ENCODE peak calls at places on chromosomes 11 and 22, in eight cellular contexts. U, P, J, Y, I, G, H and D are unnamed samples. For H3K4me1, the result is how much of the 10 kb centered on the place peaks cover.

GRCh38 chr22:20918663-20919220 is 1.5 kb downstream of the CRKL start:
- DNase-seq in U (no peak), H (no peak), G (no peak), J (no peak), I (no peak), Y (no peak), P (no peak), D (no peak)

GRCh38 chr11:1085440-1086170 is 10.9 kb downstream of the MUC2 start:
- DNase-seq in G (peak), I (no peak), Y (peak), U (no peak), J (no peak), H (peak), P (no peak), D (no peak)

GRCh38 chr22:27730649-27731433 is 70.7 kb downstream of the MN1 start:
- DNase-seq in U (no peak), I (no peak), J (no peak), H (no peak), G (no peak), P (no peak), Y (no peak), D (no peak)

GRCh38 chr22:38080468-38080846 is 3.5 kb downstream of the SLC16A8 start:
- DNase-seq in J (no peak), Y (no peak), I (no peak), P (no peak), U (no peak), G (peak), H (no peak), D (no peak)

GRCh38 chr22:42766860-42767259 is 46.2 kb upstream of the A4GALT start:
- DNase-seq in I (no peak), U (no peak), P (no peak), G (no peak), Y (peak), H (no peak), J (no peak), D (no peak)

GRCh38 chr11:130830563-130830950 is 85.7 kb downstream of the SNX19 start:
- DNase-seq in I (no peak), H (no peak), U (no peak), P (no peak), J (no peak), Y (no peak), G (no peak), D (peak)

GRCh38 chr11:21343204-21343603 is 673.8 kb downstream of the NELL1 start:
- DNase-seq in U (no peak), I (no peak), Y (no peak), J (no peak), H (no peak), G (no peak), P (no peak), D (no peak)

GRCh38 chr22:45994516-45995404 is 17.8 kb upstream of the WNT7B start:
- DNase-seq in P (no peak), J (no peak), Y (peak), I (peak), H (peak), G (peak), U (peak), D (peak)

GRCh38 chr22:44975444-44976262 is 34.2 kb downstream of the PHF21B start:
- DNase-seq in U (peak), P (peak), H (peak), G (peak), J (no peak), Y (peak), I (peak), D (peak)

GRCh38 chr22:27896251-27896650 is 22.8 kb downstream of the PITPNB start:
- DNase-seq in Y (no peak), H (no peak), G (no peak), J (no peak), I (no peak), P (no peak), U (no peak), D (no peak)

GRCh38 chr11:67289226-67289650 is at the start of gene ANKRD13D:
- DNase-seq in H (no peak), I (no peak), J (no peak), Y (peak), P (no peak), U (peak), G (no peak), D (peak)

GRCh38 chr11:67288452-67289225 is 464 bp upstream of the ANKRD13D start:
- DNase-seq in H (peak), Y (peak), I (peak), G (peak), J (no peak), P (peak), U (peak), D (peak)

GRCh38 chr11:67288198-67288451 is 978 bp upstream of the ANKRD13D start:
- DNase-seq in I (no peak), G (no peak), U (no peak), J (no peak), Y (no peak), P (no peak), H (no peak), D (no peak)

GRCh38 chr11:67286621-67287333 is 2.3 kb upstream of the ANKRD13D start:
- DNase-seq in I (no peak), P (no peak), H (peak), Y (peak), U (no peak), J (no peak), G (peak), D (no peak)

GRCh38 chr11:67287355-67288197 is 1.5 kb upstream of the ANKRD13D start:
- DNase-seq in P (no peak), I (no peak), J (no peak), H (peak), U (no peak), Y (peak), G (peak), D (no peak)
- H3K4me1 ChIP-seq in P (under half), I (under half), J (half or more), H (under half), U (under half), Y (half or more), G (under half), D (under half)

GRCh38 chr11:77170107-77170506 is 42.1 kb downstream of the MYO7A start:
- DNase-seq in J (no peak), G (peak), H (peak), P (no peak), I (no peak), U (peak), Y (peak), D (peak)
- H3K4me1 ChIP-seq in J (under half), G (under half), H (under half), P (under half), I (under half), U (under half), Y (under half), D (under half)

GRCh38 chr22:23226497-23226850 is 46.2 kb downstream of the BCR start:
- DNase-seq in I (no peak), U (no peak), Y (peak), G (no peak), J (no peak), P (no peak), H (no peak), D (no peak)
- H3K4me1 ChIP-seq in I (under half), U (under half), Y (half or more), G (under half), J (under half), P (under half), H (under half), D (under half)

DNA sequence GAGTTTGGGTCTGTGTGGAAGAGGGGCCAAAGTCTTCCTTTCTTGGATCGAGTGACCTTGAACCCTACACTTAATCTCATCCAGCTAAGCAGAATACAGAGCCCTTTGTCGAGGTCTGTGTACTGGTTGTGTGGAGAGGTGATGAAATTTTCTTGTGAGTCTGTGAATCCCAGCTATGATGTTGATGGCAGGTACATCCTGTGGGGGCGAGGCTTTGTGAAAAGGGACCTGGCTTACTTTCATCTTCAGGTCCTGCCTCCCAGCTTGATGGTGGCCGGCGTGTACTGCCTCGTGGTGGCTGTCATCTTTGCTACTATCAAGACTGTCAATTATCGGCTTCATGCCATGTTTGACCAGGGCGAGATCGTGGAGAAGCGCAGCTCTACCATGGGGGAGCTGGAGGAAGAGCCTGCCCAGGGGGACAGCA is 1.0 kb downstream of the PCNX3 start:
- DNase-seq in I (no peak), Y (no peak), J (no peak), P (no peak), U (no peak), H (no peak), G (no peak), D (no peak)
- H3K4me1 ChIP-seq in I (under half), Y (under half), J (under half), P (under half), U (under half), H (under half), G (under half), D (under half)

GRCh38 chr11:9692696-9693095 is 28.8 kb downstream of the SWAP70 start:
- DNase-seq in I (no peak), U (no peak), J (no peak), P (no peak), G (no peak), Y (no peak), H (no peak), D (no peak)

GRCh38 chr11:9689721-9690120 is 25.8 kb downstream of the SWAP70 start:
- DNase-seq in I (no peak), J (no peak), U (no peak), Y (no peak), P (peak), G (no peak), H (no peak), D (no peak)

GRCh38 chr11:9688716-9689511 is 25.0 kb downstream of the SWAP70 start:
- DNase-seq in J (no peak), P (peak), U (no peak), I (no peak), G (no peak), Y (no peak), H (no peak), D (peak)

GRCh38 chr11:9693801-9694553 is 30.1 kb downstream of the SWAP70 start:
- DNase-seq in Y (no peak), H (no peak), U (no peak), P (no peak), J (no peak), G (no peak), I (no peak), D (no peak)

DNA sequence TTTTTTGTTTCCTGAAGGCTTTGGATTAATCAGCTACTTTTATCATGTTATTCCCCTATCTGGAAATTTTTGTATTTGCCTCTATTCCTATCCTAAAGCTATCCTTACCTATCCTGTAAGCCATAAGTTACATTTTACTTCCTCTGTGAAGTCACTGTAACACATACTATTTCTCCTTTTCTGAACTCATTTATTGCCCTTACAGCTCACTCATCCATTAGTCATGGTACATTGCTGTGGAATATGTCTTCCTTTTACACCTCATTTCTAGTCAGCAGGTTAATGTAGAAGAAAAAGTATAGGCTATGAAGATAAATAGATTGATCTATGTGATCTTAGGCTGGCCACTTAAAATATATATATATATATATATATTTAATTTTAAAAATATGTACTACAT is 28.0 kb downstream of the SWAP70 start:
- DNase-seq in P (peak), Y (no peak), I (no peak), J (no peak), G (no peak), H (no peak), U (no peak), D (no peak)
- H3K4me1 ChIP-seq in P (under half), Y (half or more), I (under half), J (under half), G (under half), H (under half), U (under half), D (under half)

GRCh38 chr11:65911682-65912568 is 6.9 kb downstream of the C11orf68 start:
- DNase-seq in Y (no peak), H (peak), P (peak), J (no peak), G (peak), I (peak), U (peak), D (no peak)
- H3K4me1 ChIP-seq in Y (under half), H (under half), P (half or more), J (half or more), G (under half), I (under half), U (under half), D (under half)

GRCh38 chr11:119897046-119897440 is 168.0 kb upstream of the NECTIN1 start:
- DNase-seq in Y (no peak), P (no peak), G (no peak), H (no peak), U (no peak), I (no peak), J (no peak), D (peak)

GRCh38 chr11:119895981-119896380 is 167.0 kb upstream of the NECTIN1 start:
- DNase-seq in G (no peak), P (peak), H (no peak), Y (no peak), I (no peak), J (no peak), U (no peak), D (no peak)

GRCh38 chr11:119894916-119895315 is 165.9 kb upstream of the NECTIN1 start:
- DNase-seq in H (no peak), U (no peak), P (no peak), Y (no peak), J (no peak), G (no peak), I (no peak), D (no peak)

GRCh38 chr11:119897576-119897975 is 168.6 kb upstream of the NECTIN1 start:
- DNase-seq in U (no peak), Y (no peak), P (no peak), I (no peak), G (no peak), J (no peak), H (no peak), D (peak)

DNA sequence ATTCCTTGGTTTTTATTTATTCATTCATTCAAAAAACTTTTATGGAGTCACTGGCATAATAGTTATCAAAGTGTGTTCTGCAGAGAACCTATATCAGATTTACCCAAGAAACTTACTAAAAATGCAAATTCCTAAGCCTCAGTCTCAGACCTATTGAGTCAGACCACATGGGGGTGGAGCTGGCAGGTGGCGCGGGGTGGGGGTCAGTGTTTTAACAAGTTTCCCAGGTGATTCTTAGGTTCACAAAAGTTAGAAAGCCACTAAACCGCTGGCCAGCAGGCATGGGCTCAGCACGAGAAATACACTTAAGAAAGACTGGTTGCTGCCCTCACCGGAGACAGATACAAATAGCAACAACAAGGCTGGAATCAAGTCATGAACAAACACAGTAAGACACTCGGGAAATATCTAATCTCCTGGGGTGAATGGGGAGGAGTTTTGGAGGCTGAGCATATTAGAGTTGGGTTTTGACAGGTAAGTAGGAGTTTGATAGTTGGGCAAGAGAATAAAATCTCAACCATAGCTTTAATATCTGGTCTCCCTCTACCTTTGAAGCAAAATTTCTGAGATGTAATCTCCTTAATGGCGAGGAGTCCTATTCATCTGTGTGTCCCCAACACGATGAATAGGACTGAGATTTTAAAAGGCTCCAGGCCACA is 167.5 kb upstream of the NECTIN1 start:
- DNase-seq in I (no peak), H (no peak), G (no peak), J (no peak), U (no peak), Y (no peak), P (no peak), D (peak)
- H3K4me1 ChIP-seq in I (under half), H (under half), G (under half), J (under half), U (under half), Y (under half), P (under half), D (under half)

GRCh38 chr11:65611758-65612603 is 2.0 kb downstream of the MAP3K11 start:
- DNase-seq in G (no peak), U (no peak), H (no peak), P (peak), Y (no peak), J (no peak), I (no peak), D (no peak)
- H3K4me1 ChIP-seq in G (under half), U (under half), H (under half), P (under half), Y (half or more), J (half or more), I (half or more), D (under half)

GRCh38 chr22:18058770-18059169 is 19.0 kb upstream of the PEX26 start:
- DNase-seq in H (no peak), I (no peak), P (no peak), U (no peak), G (no peak), J (no peak), Y (no peak), D (no peak)

GRCh38 chr22:18057568-18058209 is 20.1 kb upstream of the PEX26 start:
- DNase-seq in J (no peak), U (no peak), G (peak), I (peak), Y (no peak), H (no peak), P (peak), D (peak)

GRCh38 chr22:18055619-18056160 is 22.1 kb upstream of the PEX26 start:
- DNase-seq in U (no peak), I (no peak), Y (no peak), J (no peak), G (no peak), H (no peak), P (no peak), D (no peak)

GRCh38 chr22:18056161-18056666 is 21.6 kb upstream of the PEX26 start:
- DNase-seq in P (peak), H (peak), I (no peak), J (no peak), Y (no peak), U (no peak), G (no peak), D (no peak)

GRCh38 chr22:18056802-18057474 is 20.9 kb upstream of the PEX26 start:
- DNase-seq in G (no peak), I (no peak), H (peak), P (no peak), J (no peak), Y (no peak), U (no peak), D (no peak)
- H3K4me1 ChIP-seq in G (under half), I (under half), H (under half), P (under half), J (under half), Y (under half), U (half or more), D (under half)